ENCODE peak calls at places on chromosome 19, in six cellular contexts. V is lower lobe of right lung, D is neural progenitor cell, C is lung, M is mammary epithelial cell, X is hepatocyte. F is an unnamed sample.

GRCh38 chr19:6457958-6458694 is 1.5 kb downstream of the SLC25A23 start:
- DNase-seq in V (no peak), D (no peak), M (no peak), C (no peak), X (no peak), F (no peak)

GRCh38 chr19:6066661-6067646 is 43.3 kb downstream of the RFX2 start:
- DNase-seq in V (peak; percentile 95), D (peak; percentile 98), M (peak; percentile 84), X (peak; percentile 95), C (peak; percentile 88), F (peak; percentile 90)

GRCh38 chr19:17775245-17775927 is 19.6 kb upstream of the B3GNT3 start:
- DNase-seq in C (no peak), M (no peak), X (peak; percentile 72), V (no peak), D (peak; percentile 82), F (peak; percentile 71)

GRCh38 chr19:55679343-55680257 is 4.6 kb downstream of the EPN1 start:
- DNase-seq in X (no peak), M (peak; percentile 64), C (no peak), V (peak; percentile 43), D (no peak), F (no peak)

GRCh38 chr19:56393119-56394012 is at the start of gene ZNF582:
- DNase-seq in D (peak; percentile 98), M (peak; percentile 90), X (peak; percentile 98), V (peak; percentile 97), C (peak; percentile 94), F (peak; percentile 96)

GRCh38 chr19:18733196-18733647 is 49.7 kb downstream of the CRTC1 start:
- DNase-seq in C (no peak), V (no peak), M (no peak), X (peak; percentile 81), D (no peak), F (no peak)

GRCh38 chr19:16420781-16421386 is 50.9 kb downstream of the EPS15L1 start:
- DNase-seq in X (peak; percentile 54), C (no peak), M (no peak), D (no peak), V (no peak), F (no peak)

GRCh38 chr19:43762814-43763213 is 8.1 kb upstream of the SMG9 start:
- DNase-seq in M (no peak), V (no peak), X (no peak), D (no peak), C (no peak), F (no peak)

GRCh38 chr19:51915324-51915867 is 10.6 kb upstream of the ZNF649 start:
- DNase-seq in D (no peak), X (no peak), M (no peak), C (no peak), V (no peak), F (no peak)

GRCh38 chr19:57934820-57935665 is at the start of gene ZNF418:
- DNase-seq in C (peak; percentile 59), X (peak; percentile 86), V (peak; percentile 47), M (peak; percentile 85), D (peak; percentile 93), F (peak; percentile 43)

GRCh38 chr19:16144216-16144581 is 714 bp downstream of the HSH2D start:
- DNase-seq in C (no peak), M (no peak), X (no peak), V (no peak), D (no peak), F (no peak)

GRCh38 chr19:35106291-35106583 is 9.4 kb upstream of the FXYD3 start:
- DNase-seq in M (no peak), D (no peak), V (no peak), C (no peak), X (no peak), F (no peak)

GRCh38 chr19:16527971-16528521 is 14.2 kb downstream of the CHERP start:
- DNase-seq in M (no peak), D (peak; percentile 36), C (no peak), V (no peak), X (no peak), F (no peak)

GRCh38 chr19:6586056-6586455 is 4.9 kb downstream of the CD70 start:
- DNase-seq in V (no peak), D (no peak), C (no peak), X (no peak), M (no peak), F (no peak)

DNA sequence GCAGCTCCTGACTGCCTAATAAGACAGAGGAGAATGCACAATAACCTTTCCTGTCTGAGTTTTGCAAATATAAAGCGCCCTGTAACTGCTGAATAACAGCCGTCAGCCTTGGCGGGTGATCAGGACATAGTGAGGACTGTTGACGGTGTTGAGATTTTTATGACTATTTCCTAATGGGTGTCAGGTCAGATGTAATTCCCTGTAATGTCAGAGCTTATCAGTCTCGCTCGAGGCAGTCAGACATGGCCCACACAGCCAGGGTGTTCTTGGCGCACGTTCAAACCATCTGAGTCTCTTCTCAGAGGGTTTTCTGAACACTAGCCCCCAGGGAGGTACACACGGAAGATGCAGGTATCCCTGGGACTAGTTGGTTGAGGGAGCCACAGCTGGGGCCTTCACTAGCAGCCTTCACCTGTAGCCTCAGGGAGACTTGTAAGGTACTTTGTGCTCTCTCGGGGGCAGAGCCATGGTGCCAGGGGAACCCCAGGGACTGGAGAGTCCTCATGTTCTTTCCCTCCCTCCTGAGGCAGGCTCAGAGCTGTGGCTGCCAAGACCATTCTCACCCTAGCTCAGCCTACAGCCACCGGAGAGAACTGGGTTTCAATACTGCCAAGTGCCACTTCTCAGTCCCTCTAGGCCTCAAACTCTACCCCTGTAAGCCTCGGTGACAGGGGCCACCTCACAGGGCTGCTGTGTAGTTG is 213.1 kb downstream of the UQCRFS1 start:
- DNase-seq in X (no peak), D (no peak), C (no peak), V (no peak), M (no peak), F (no peak)
- H3K36me3 ChIP-seq in X (no peaks in the 10 kb centered on the region), D (no peaks in the 10 kb centered on the region), C (no peaks in the 10 kb centered on the region), V (no peaks in the 10 kb centered on the region), M (no peaks in the 10 kb centered on the region), F (no peaks in the 10 kb centered on the region)

DNA sequence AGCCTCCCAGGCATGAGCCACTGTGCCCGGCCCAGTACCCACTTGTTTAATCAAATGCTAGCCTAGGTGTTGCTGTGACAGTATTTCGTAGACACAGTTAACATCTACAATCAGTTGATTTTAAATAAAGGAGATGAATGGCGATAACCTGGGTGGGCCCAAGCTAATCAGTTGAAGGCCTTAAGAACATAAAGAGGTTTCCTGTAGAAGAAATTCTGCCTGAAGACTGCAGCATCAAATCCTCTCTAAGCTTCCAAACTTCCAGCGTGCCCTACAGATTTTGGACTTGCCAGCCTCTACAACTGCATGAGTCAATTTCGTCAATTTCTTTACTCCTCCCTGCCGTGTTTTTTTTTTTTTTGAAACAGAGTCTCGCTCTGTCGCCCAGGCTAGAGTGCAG is 13.2 kb upstream of the SULT2A1 start:
- DNase-seq in M (no peak), X (no peak), V (no peak), D (no peak), C (no peak), F (no peak)
- H3K4me1 ChIP-seq in M (no peaks in the 10 kb centered on the region), X (no peaks in the 10 kb centered on the region), V (no peaks in the 10 kb centered on the region), D (no peaks in the 10 kb centered on the region), C (no peaks in the 10 kb centered on the region), F (no peaks in the 10 kb centered on the region)

DNA sequence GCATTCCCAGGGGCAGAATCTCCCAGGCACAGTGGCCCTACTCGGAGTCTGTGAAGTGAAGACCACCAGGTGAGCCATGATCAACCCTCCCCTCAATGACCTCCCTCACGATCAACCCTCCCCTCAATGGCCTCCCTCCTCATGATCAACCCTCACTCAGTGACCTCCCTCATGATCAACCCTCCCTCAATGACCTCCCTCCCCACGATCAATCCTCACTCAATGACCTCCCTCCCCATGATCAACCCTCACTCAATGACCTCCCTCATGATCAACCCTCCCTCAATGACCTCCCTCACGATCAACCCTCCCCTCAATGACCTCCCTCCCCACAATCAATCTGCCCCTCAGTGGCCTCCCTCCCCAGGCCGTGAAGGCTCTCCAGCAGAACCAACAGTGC is 32.1 kb downstream of the SBNO2 start:
- DNase-seq in V (no peak), D (no peak), M (no peak), C (no peak), X (no peak), F (no peak)
- H3K36me3 ChIP-seq in V (peaks cover 51% of the 10 kb centered on the region), D (no peaks in the 10 kb centered on the region), M (peaks cover 14% of the 10 kb centered on the region), C (peaks cover 6% of the 10 kb centered on the region), X (no peaks in the 10 kb centered on the region), F (no peaks in the 10 kb centered on the region)

DNA sequence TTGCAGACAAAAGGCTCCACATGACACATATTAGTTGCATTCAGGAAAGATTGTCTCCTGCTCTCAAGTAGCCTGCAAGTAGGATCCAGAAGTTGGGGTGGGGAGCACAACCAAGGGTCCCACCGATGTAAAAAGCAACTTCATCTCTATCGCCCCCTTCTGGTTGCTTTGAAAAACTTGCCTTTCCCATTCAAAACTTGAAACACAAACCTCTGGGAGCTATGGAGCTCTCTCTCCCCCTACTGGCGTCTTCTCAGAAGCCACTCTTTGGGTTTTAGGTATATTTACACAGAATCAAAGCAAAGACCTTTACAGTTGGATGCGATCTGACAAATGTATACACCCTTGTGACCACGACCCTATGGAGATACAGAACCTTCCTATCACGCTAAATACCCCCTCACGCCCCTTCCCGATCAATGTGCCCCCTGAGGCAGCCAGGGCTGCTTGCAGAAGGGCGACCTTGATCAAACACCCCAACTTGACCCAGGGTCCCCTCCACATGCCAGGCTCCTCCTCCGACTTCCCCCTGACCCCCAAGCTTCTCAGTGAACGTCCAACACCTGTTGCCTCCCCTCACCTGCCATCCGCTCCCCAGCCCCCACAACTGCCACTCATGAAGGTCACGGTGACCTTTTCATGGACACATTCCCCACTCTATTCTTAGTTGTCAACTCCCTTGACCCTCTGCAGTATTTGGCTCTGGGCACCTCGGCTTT is 10.1 kb downstream of the NOSIP start:
- DNase-seq in D (peak; percentile 91), C (peak; percentile 65), M (peak; percentile 58), X (peak; percentile 93), V (no peak), F (no peak)
- H3K4me1 ChIP-seq in D (no peaks in the 10 kb centered on the region), C (peaks cover 8% of the 10 kb centered on the region), M (peaks cover 3% of the 10 kb centered on the region), X (peaks cover 25% of the 10 kb centered on the region), V (peaks cover 31% of the 10 kb centered on the region), F (peaks cover 57% of the 10 kb centered on the region)

F was measured in mucosa of descending colon.